ENCODE peak calls at places on chromosomes 12 and 14, in six cellular contexts. B is A172, C is A673, O is GF-D8, Z is fibroblast of mammary gland, J is WTC11. H is an unnamed sample.
A peak's percentile ranks its signal among the peaks of the same experiment; 100 is the strongest.

GRCh38 chr12:80422549-80422948 is 21.5 kb upstream of the PTPRQ start:
- DNase-seq in O (no peak), C (no peak), J (no peak), B (no peak), Z (no peak), H (no peak)

GRCh38 chr12:103268831-103269514 is 226.8 kb downstream of the C12orf42 start:
- DNase-seq in O (no peak), C (no peak), Z (no peak), B (no peak), J (no peak), H (no peak)

GRCh38 chr12:55068416-55069010 is 48.7 kb downstream of the NEUROD4 start:
- DNase-seq in B (peak; percentile 42), Z (peak; percentile 64), C (peak; percentile 90), J (peak; percentile 47), O (peak; percentile 11), H (peak; percentile 47)

GRCh38 chr12:94405378-94406116 is 54.1 kb downstream of the CEP83 start:
- DNase-seq in Z (peak; percentile 9), O (no peak), B (no peak), C (no peak), J (no peak), H (no peak)

GRCh38 chr12:109304485-109304884 is 4.6 kb downstream of the FOXN4 start:
- DNase-seq in O (no peak), C (no peak), J (no peak), Z (no peak), B (no peak), H (no peak)

GRCh38 chr14:95210699-95211098 is 53.4 kb upstream of the DICER1 start:
- DNase-seq in C (no peak), J (no peak), B (no peak), O (no peak), Z (no peak), H (no peak)

GRCh38 chr12:127822743-127823433 is 444.1 kb upstream of the TMEM132C start:
- DNase-seq in C (no peak), J (no peak), B (no peak), Z (no peak), O (no peak), H (no peak)

GRCh38 chr12:54206807-54207206 is 18.0 kb upstream of the SMUG1 start:
- DNase-seq in Z (no peak), O (no peak), J (no peak), C (no peak), B (no peak), H (no peak)

GRCh38 chr12:47711448-47711847 is 5.6 kb upstream of the RPAP3 start:
- DNase-seq in J (no peak), Z (no peak), O (no peak), B (no peak), C (no peak), H (no peak)

GRCh38 chr12:46101121-46101869 is 110.9 kb upstream of the SCAF11 start:
- DNase-seq in Z (peak; percentile 18), B (peak; percentile 25), O (no peak), C (peak; percentile 43), J (no peak), H (no peak)

GRCh38 chr12:98154850-98155249 is 360.5 kb upstream of the TMPO start:
- DNase-seq in J (peak; percentile 57), B (peak; percentile 10), C (peak; percentile 77), Z (peak; percentile 15), O (no peak), H (no peak)

GRCh38 chr12:87656311-87656710 is 372.9 kb downstream of the C12orf50 start:
- DNase-seq in C (no peak), J (no peak), B (no peak), O (no peak), Z (no peak), H (no peak)